ENCODE peak calls at places on chromosomes 11 and 22, in four cellular contexts. V is K562, M is H1, Y is GM12878. G is an unnamed sample.

GRCh38 chr11:33948494-33948893 is 56.6 kb upstream of the LMO2 start:
- DNase-seq in M (no peak), Y (no peak), V (no peak), G (no peak)

GRCh38 chr11:1930448-1930802 is 10.9 kb downstream of the TNNT3 start:
- DNase-seq in M (no peak), Y (no peak), V (no peak), G (no peak)

GRCh38 chr11:62201376-62201775 is 7.1 kb upstream of the SCGB2A1 start:
- DNase-seq in M (no peak), V (no peak), Y (no peak), G (no peak)

GRCh38 chr11:87198266-87198881 is 160.6 kb downstream of the TMEM135 start:
- DNase-seq in Y (no peak), V (no peak), M (no peak), G (no peak)

GRCh38 chr11:69435161-69435990 is 46.1 kb upstream of the LINC01488 start:
- DNase-seq in V (no peak), Y (no peak), M (no peak), G (no peak)

GRCh38 chr11:13229675-13230359 is 47.8 kb upstream of the BMAL1 start:
- DNase-seq in V (no peak), Y (no peak), M (no peak), G (no peak)

GRCh38 chr11:133579165-133580031 is 47.1 kb upstream of the OPCML start:
- DNase-seq in Y (no peak), M (peak), V (no peak), G (peak)

GRCh38 chr11:69938206-69938605 is 119.0 kb upstream of the FGF3 start:
- DNase-seq in V (no peak), Y (no peak), M (no peak), G (no peak)

GRCh38 chr11:72831521-72832300 is 17.5 kb downstream of the ATG16L2 start:
- DNase-seq in Y (no peak), V (peak), M (peak), G (peak)

GRCh38 chr11:35141538-35141937 is 2.6 kb downstream of the CD44 start:
- DNase-seq in V (no peak), Y (no peak), M (no peak), G (no peak)

GRCh38 chr11:75199412-75199955 is 41.1 kb upstream of the TPBGL start:
- DNase-seq in M (no peak), V (no peak), Y (no peak), G (no peak)

GRCh38 chr11:61023086-61024035 is 51.9 kb downstream of the CD6 start:
- DNase-seq in Y (no peak), M (no peak), V (no peak), G (no peak)

GRCh38 chr11:69930081-69931059 is 111.2 kb upstream of the FGF3 start:
- DNase-seq in Y (no peak), V (no peak), M (no peak), G (no peak)

GRCh38 chr11:6635082-6635932 is 16.1 kb upstream of the TPP1 start:
- DNase-seq in Y (no peak), M (no peak), V (peak), G (no peak)

GRCh38 chr22:42919199-42919598 is 62.1 kb upstream of the ARFGAP3 start:
- DNase-seq in V (peak), M (no peak), Y (no peak), G (no peak)

GRCh38 chr11:34859496-34859895 is 56.7 kb downstream of the APIP start:
- DNase-seq in V (no peak), M (no peak), Y (no peak), G (no peak)

GRCh38 chr22:46027219-46028068 is 50.5 kb upstream of the WNT7B start:
- DNase-seq in Y (no peak), V (peak), M (no peak), G (no peak)

GRCh38 chr11:70415176-70415575 is 16.8 kb downstream of the CTTN start:
- DNase-seq in Y (no peak), M (no peak), V (no peak), G (no peak)

GRCh38 chr11:77473001-77473800 is 693 bp downstream of the PAK1 start:
- DNase-seq in M (peak), Y (no peak), V (no peak), G (peak)

GRCh38 chr11:126992065-126992803 is 8.3 kb downstream of the KIRREL3 start:
- DNase-seq in V (no peak), M (no peak), Y (no peak), G (no peak)

DNA sequence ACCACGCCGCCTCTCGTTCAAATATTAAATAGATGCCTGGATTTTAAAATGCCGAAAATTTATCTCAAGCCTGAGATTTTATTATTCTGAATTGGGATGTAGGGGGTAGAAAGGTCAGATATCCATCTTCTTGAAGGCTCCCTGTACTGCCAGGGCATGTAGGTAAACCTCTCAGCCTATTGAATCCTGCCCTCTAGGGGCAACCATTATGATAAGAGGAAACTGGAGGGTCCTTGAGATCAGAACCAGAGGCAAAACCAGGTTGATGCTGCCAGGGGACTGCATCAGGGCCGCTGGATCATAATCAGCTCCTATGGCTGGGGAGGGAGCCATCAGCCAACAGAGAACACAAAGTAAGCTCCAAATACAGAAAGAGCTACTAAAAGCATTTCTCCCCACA is 92.4 kb downstream of the KCNC1 start:
- DNase-seq in M (no peak), V (no peak), Y (no peak), G (peak)
- TF ChIP-seq CTCF in M (no peak), V (no peak), Y (peak), G (peak)

GRCh38 chr11:30422389-30422788 is 99.5 kb downstream of the ARL14EP start:
- DNase-seq in M (no peak), Y (no peak), V (no peak), G (no peak)
- TF ChIP-seq NRF1 in M (no peak), Y (no peak), V (no peak), G (no peak)

DNA sequence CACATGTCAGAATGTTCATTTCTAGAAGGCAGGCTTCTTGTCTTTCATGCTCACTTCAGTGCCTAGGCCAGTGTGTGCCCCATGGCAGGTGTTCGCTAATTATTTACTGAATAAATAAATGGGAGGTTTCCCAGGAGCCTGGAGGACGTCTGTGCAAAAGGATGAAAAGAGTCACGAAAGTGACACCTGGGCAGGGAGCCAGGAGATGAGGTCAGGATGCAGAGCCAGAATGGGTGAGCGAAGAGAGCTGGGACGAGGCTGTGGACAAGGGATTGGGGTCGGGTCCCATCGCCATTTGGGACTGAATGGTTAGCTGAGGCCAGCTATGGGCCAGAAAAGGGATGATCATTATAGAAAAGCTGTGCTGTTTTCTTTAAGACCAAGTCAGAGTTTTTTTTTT is 560.4 kb downstream of the TBC1D22A start:
- DNase-seq in V (no peak), Y (no peak), M (no peak), G (no peak)
- TF ChIP-seq CTCF in V (no peak), Y (no peak), M (no peak), G (no peak)

DNA sequence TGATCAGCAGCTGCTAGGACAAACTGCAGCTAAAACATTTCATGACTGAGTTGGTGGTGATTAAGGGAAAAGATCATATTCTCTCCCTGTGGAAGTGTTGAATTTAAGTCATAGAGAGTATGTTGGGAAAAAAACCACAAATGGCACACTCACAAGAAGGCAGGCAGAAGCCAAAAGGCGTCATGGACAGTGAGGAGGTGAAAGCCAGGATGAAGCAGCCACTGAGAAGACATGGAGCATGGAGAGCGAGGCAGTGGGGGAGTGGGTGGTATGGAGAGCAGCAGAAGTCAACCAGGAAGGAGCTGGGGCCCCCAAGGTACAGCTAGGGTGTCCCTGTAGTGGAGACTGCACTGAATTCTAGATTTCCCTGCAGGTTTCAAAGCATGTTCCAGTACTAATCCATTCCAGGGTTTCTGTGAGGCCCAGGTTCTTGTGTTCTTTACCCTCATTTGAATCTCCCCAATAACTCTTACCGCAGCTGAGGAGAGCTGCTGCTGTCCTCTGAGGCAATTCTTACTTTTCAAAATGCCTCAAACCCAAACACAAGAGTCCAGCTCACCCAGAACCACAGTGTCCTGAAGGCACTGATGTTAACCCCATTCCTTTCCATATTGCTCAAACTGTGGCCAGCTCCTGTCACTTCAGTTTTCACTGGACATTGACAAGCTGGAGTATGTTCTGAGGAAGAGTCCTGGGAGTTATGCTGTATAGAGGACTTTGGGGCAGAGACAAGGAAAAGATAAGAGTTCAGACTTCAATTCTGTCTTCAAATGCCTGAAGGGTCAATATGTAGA is 191.8 kb upstream of the E2F8 start:
- DNase-seq in V (no peak), Y (peak), M (peak), G (no peak)
- TF ChIP-seq NRF1 in V (no peak), Y (no peak), M (no peak), G (no peak)

GRCh38 chr11:612961-613300 is 2.8 kb downstream of the IRF7 start:
- DNase-seq in M (no peak), Y (no peak), V (no peak), G (no peak)

GRCh38 chr11:613369-613968 is 2.3 kb downstream of the IRF7 start:
- DNase-seq in Y (no peak), M (peak), V (peak), G (peak)

GRCh38 chr11:611001-611996 is 4.5 kb downstream of the IRF7 start:
- DNase-seq in V (no peak), Y (no peak), M (no peak), G (no peak)

GRCh38 chr11:614091-614582 is 1.6 kb downstream of the IRF7 start:
- DNase-seq in Y (no peak), V (no peak), M (no peak), G (no peak)

GRCh38 chr11:612201-612960 is 3.4 kb downstream of the IRF7 start:
- DNase-seq in Y (no peak), M (no peak), V (no peak), G (no peak)
- TF ChIP-seq CTCF in Y (peak), M (no peak), V (peak), G (peak)

G was measured in SK-N-SH.